ENCODE peak calls at places on chromosomes 13 and 19, in nine cellular contexts. One of them, this sample, is unnamed.

GRCh38 chr13:44373601-44374347 is at the start of gene SERP2:
- DNase-seq in stimulated activated CD8-positive, alpha-beta memory T cell treated with anti-CD3 and anti-CD28 coated beads, Interleukin-7, amount 100 ng/mL, for 48 hours: no peak
- DNase-seq in H54: no peak
- DNase-seq in T-helper 17 cell: no peak
- DNase-seq in endothelial cell: peak
- DNase-seq in stromal cell of bone marrow: no peak
- DNase-seq in GOT3: no peak
- DNase-seq in RWPE1: no peak
- DNase-seq in astrocyte of the hippocampus: peak
- DNase-seq in this sample: no peak

GRCh38 chr19:10288662-10289166 is 1.0 kb upstream of the ICAM5 start:
- DNase-seq in GOT3: no peak
- DNase-seq in RWPE1: peak
- DNase-seq in stimulated activated CD8-positive, alpha-beta memory T cell treated with anti-CD3 and anti-CD28 coated beads, Interleukin-7, amount 100 ng/mL, for 48 hours: no peak
- DNase-seq in astrocyte of the hippocampus: peak
- DNase-seq in stromal cell of bone marrow: no peak
- DNase-seq in endothelial cell: no peak
- DNase-seq in H54: peak
- DNase-seq in T-helper 17 cell: no peak
- DNase-seq in this sample: peak

GRCh38 chr19:50214699-50215543 is 11.5 kb downstream of the MYH14 start:
- DNase-seq in RWPE1: peak
- DNase-seq in endothelial cell: no peak
- DNase-seq in astrocyte of the hippocampus: no peak
- DNase-seq in GOT3: no peak
- DNase-seq in stimulated activated CD8-positive, alpha-beta memory T cell treated with anti-CD3 and anti-CD28 coated beads, Interleukin-7, amount 100 ng/mL, for 48 hours: no peak
- DNase-seq in stromal cell of bone marrow: no peak
- DNase-seq in T-helper 17 cell: no peak
- DNase-seq in H54: no peak
- DNase-seq in this sample: no peak

GRCh38 chr13:90950134-90950533 is 397.4 kb upstream of the MIR17HG start:
- DNase-seq in H54: no peak
- DNase-seq in RWPE1: no peak
- DNase-seq in astrocyte of the hippocampus: peak
- DNase-seq in T-helper 17 cell: no peak
- DNase-seq in endothelial cell: no peak
- DNase-seq in GOT3: no peak
- DNase-seq in stromal cell of bone marrow: no peak
- DNase-seq in stimulated activated CD8-positive, alpha-beta memory T cell treated with anti-CD3 and anti-CD28 coated beads, Interleukin-7, amount 100 ng/mL, for 48 hours: no peak
- DNase-seq in this sample: no peak

GRCh38 chr13:75864718-75865117 is 228.6 kb downstream of the LMO7 start:
- DNase-seq in RWPE1: no peak
- DNase-seq in stromal cell of bone marrow: peak
- DNase-seq in GOT3: no peak
- DNase-seq in H54: no peak
- DNase-seq in endothelial cell: no peak
- DNase-seq in astrocyte of the hippocampus: no peak
- DNase-seq in T-helper 17 cell: no peak
- DNase-seq in stimulated activated CD8-positive, alpha-beta memory T cell treated with anti-CD3 and anti-CD28 coated beads, Interleukin-7, amount 100 ng/mL, for 48 hours: no peak
- DNase-seq in this sample: peak

GRCh38 chr13:93248627-93249047 is 22.0 kb downstream of the GPC6 start:
- DNase-seq in H54: peak
- DNase-seq in endothelial cell: peak
- DNase-seq in astrocyte of the hippocampus: peak
- DNase-seq in GOT3: no peak
- DNase-seq in stromal cell of bone marrow: no peak
- DNase-seq in RWPE1: no peak
- DNase-seq in T-helper 17 cell: no peak
- DNase-seq in stimulated activated CD8-positive, alpha-beta memory T cell treated with anti-CD3 and anti-CD28 coated beads, Interleukin-7, amount 100 ng/mL, for 48 hours: no peak
- DNase-seq in this sample: peak

GRCh38 chr13:80923907-80924306 is 583.0 kb upstream of the SPRY2 start:
- DNase-seq in astrocyte of the hippocampus: no peak
- DNase-seq in stimulated activated CD8-positive, alpha-beta memory T cell treated with anti-CD3 and anti-CD28 coated beads, Interleukin-7, amount 100 ng/mL, for 48 hours: no peak
- DNase-seq in RWPE1: no peak
- DNase-seq in stromal cell of bone marrow: no peak
- DNase-seq in GOT3: no peak
- DNase-seq in endothelial cell: no peak
- DNase-seq in T-helper 17 cell: no peak
- DNase-seq in H54: no peak
- DNase-seq in this sample: peak

GRCh38 chr19:30131246-30131645 is 189.2 kb downstream of the URI1 start:
- DNase-seq in stromal cell of bone marrow: no peak
- DNase-seq in H54: no peak
- DNase-seq in GOT3: no peak
- DNase-seq in astrocyte of the hippocampus: no peak
- DNase-seq in endothelial cell: no peak
- DNase-seq in RWPE1: no peak
- DNase-seq in T-helper 17 cell: no peak
- DNase-seq in stimulated activated CD8-positive, alpha-beta memory T cell treated with anti-CD3 and anti-CD28 coated beads, Interleukin-7, amount 100 ng/mL, for 48 hours: no peak
- DNase-seq in this sample: no peak

GRCh38 chr19:50315773-50316448 is 13.3 kb downstream of the KCNC3 start:
- DNase-seq in astrocyte of the hippocampus: peak
- DNase-seq in T-helper 17 cell: no peak
- DNase-seq in H54: peak
- DNase-seq in stromal cell of bone marrow: no peak
- DNase-seq in endothelial cell: no peak
- DNase-seq in GOT3: no peak
- DNase-seq in stimulated activated CD8-positive, alpha-beta memory T cell treated with anti-CD3 and anti-CD28 coated beads, Interleukin-7, amount 100 ng/mL, for 48 hours: no peak
- DNase-seq in RWPE1: no peak
- DNase-seq in this sample: no peak

GRCh38 chr19:31054430-31054829 is 294.8 kb downstream of the TSHZ3 start:
- DNase-seq in endothelial cell: peak
- DNase-seq in astrocyte of the hippocampus: peak
- DNase-seq in stimulated activated CD8-positive, alpha-beta memory T cell treated with anti-CD3 and anti-CD28 coated beads, Interleukin-7, amount 100 ng/mL, for 48 hours: no peak
- DNase-seq in T-helper 17 cell: peak
- DNase-seq in RWPE1: peak
- DNase-seq in stromal cell of bone marrow: peak
- DNase-seq in H54: peak
- DNase-seq in GOT3: no peak
- DNase-seq in this sample: peak

GRCh38 chr13:96730676-96731075 is 263.6 kb downstream of the OXGR1 start:
- DNase-seq in endothelial cell: no peak
- DNase-seq in H54: no peak
- DNase-seq in stromal cell of bone marrow: no peak
- DNase-seq in astrocyte of the hippocampus: no peak
- DNase-seq in RWPE1: no peak
- DNase-seq in stimulated activated CD8-positive, alpha-beta memory T cell treated with anti-CD3 and anti-CD28 coated beads, Interleukin-7, amount 100 ng/mL, for 48 hours: no peak
- DNase-seq in T-helper 17 cell: no peak
- DNase-seq in GOT3: no peak
- DNase-seq in this sample: no peak

GRCh38 chr13:29503041-29503837 is 92.2 kb downstream of the SLC7A1 start:
- DNase-seq in GOT3: no peak
- DNase-seq in stimulated activated CD8-positive, alpha-beta memory T cell treated with anti-CD3 and anti-CD28 coated beads, Interleukin-7, amount 100 ng/mL, for 48 hours: no peak
- DNase-seq in T-helper 17 cell: no peak
- DNase-seq in endothelial cell: peak
- DNase-seq in stromal cell of bone marrow: no peak
- DNase-seq in astrocyte of the hippocampus: peak
- DNase-seq in H54: no peak
- DNase-seq in RWPE1: no peak
- DNase-seq in this sample: no peak

GRCh38 chr13:46184277-46184699 is 2.3 kb upstream of the LCP1 start:
- DNase-seq in stimulated activated CD8-positive, alpha-beta memory T cell treated with anti-CD3 and anti-CD28 coated beads, Interleukin-7, amount 100 ng/mL, for 48 hours: no peak
- DNase-seq in H54: peak
- DNase-seq in endothelial cell: peak
- DNase-seq in GOT3: no peak
- DNase-seq in RWPE1: no peak
- DNase-seq in astrocyte of the hippocampus: no peak
- DNase-seq in stromal cell of bone marrow: no peak
- DNase-seq in T-helper 17 cell: peak
- DNase-seq in this sample: peak

GRCh38 chr13:79225487-79226232 is 180.4 kb downstream of the RBM26 start:
- DNase-seq in astrocyte of the hippocampus: peak
- DNase-seq in stimulated activated CD8-positive, alpha-beta memory T cell treated with anti-CD3 and anti-CD28 coated beads, Interleukin-7, amount 100 ng/mL, for 48 hours: no peak
- DNase-seq in T-helper 17 cell: no peak
- DNase-seq in H54: no peak
- DNase-seq in endothelial cell: no peak
- DNase-seq in stromal cell of bone marrow: peak
- DNase-seq in GOT3: no peak
- DNase-seq in RWPE1: peak
- DNase-seq in this sample: peak

GRCh38 chr13:93723316-93723715 is 496.7 kb downstream of the GPC6 start:
- DNase-seq in RWPE1: no peak
- DNase-seq in GOT3: no peak
- DNase-seq in endothelial cell: no peak
- DNase-seq in H54: no peak
- DNase-seq in T-helper 17 cell: no peak
- DNase-seq in stimulated activated CD8-positive, alpha-beta memory T cell treated with anti-CD3 and anti-CD28 coated beads, Interleukin-7, amount 100 ng/mL, for 48 hours: no peak
- DNase-seq in astrocyte of the hippocampus: no peak
- DNase-seq in stromal cell of bone marrow: no peak
- DNase-seq in this sample: peak

GRCh38 chr13:74662895-74663294 is 528.7 kb upstream of the KLF12 start:
- DNase-seq in stromal cell of bone marrow: no peak
- DNase-seq in GOT3: no peak
- DNase-seq in endothelial cell: no peak
- DNase-seq in T-helper 17 cell: no peak
- DNase-seq in astrocyte of the hippocampus: no peak
- DNase-seq in stimulated activated CD8-positive, alpha-beta memory T cell treated with anti-CD3 and anti-CD28 coated beads, Interleukin-7, amount 100 ng/mL, for 48 hours: no peak
- DNase-seq in RWPE1: no peak
- DNase-seq in H54: no peak
- DNase-seq in this sample: no peak

GRCh38 chr13:100175803-100176182 is 86.9 kb downstream of the PCCA start:
- DNase-seq in endothelial cell: no peak
- DNase-seq in stimulated activated CD8-positive, alpha-beta memory T cell treated with anti-CD3 and anti-CD28 coated beads, Interleukin-7, amount 100 ng/mL, for 48 hours: no peak
- DNase-seq in astrocyte of the hippocampus: peak
- DNase-seq in H54: no peak
- DNase-seq in RWPE1: no peak
- DNase-seq in stromal cell of bone marrow: no peak
- DNase-seq in T-helper 17 cell: no peak
- DNase-seq in GOT3: no peak
- DNase-seq in this sample: no peak

GRCh38 chr13:42658019-42658418 is 84.1 kb downstream of the TNFSF11 start:
- DNase-seq in stimulated activated CD8-positive, alpha-beta memory T cell treated with anti-CD3 and anti-CD28 coated beads, Interleukin-7, amount 100 ng/mL, for 48 hours: no peak
- DNase-seq in endothelial cell: no peak
- DNase-seq in RWPE1: no peak
- DNase-seq in GOT3: no peak
- DNase-seq in stromal cell of bone marrow: no peak
- DNase-seq in T-helper 17 cell: no peak
- DNase-seq in H54: no peak
- DNase-seq in astrocyte of the hippocampus: no peak
- DNase-seq in this sample: no peak

GRCh38 chr13:25501231-25501630 is 129.5 kb downstream of the ATP8A2 start:
- DNase-seq in H54: no peak
- DNase-seq in astrocyte of the hippocampus: no peak
- DNase-seq in stimulated activated CD8-positive, alpha-beta memory T cell treated with anti-CD3 and anti-CD28 coated beads, Interleukin-7, amount 100 ng/mL, for 48 hours: no peak
- DNase-seq in endothelial cell: no peak
- DNase-seq in stromal cell of bone marrow: no peak
- DNase-seq in T-helper 17 cell: no peak
- DNase-seq in GOT3: no peak
- DNase-seq in RWPE1: no peak
- DNase-seq in this sample: no peak

GRCh38 chr13:51629711-51630575 is 45.7 kb downstream of the WDFY2 start:
- DNase-seq in astrocyte of the hippocampus: no peak
- DNase-seq in GOT3: no peak
- DNase-seq in endothelial cell: no peak
- DNase-seq in stimulated activated CD8-positive, alpha-beta memory T cell treated with anti-CD3 and anti-CD28 coated beads, Interleukin-7, amount 100 ng/mL, for 48 hours: no peak
- DNase-seq in RWPE1: no peak
- DNase-seq in T-helper 17 cell: no peak
- DNase-seq in H54: no peak
- DNase-seq in stromal cell of bone marrow: no peak
- DNase-seq in this sample: no peak

GRCh38 chr19:4140237-4140711 is 13.2 kb upstream of the CREB3L3 start:
- DNase-seq in H54: peak
- DNase-seq in stimulated activated CD8-positive, alpha-beta memory T cell treated with anti-CD3 and anti-CD28 coated beads, Interleukin-7, amount 100 ng/mL, for 48 hours: no peak
- DNase-seq in stromal cell of bone marrow: peak
- DNase-seq in T-helper 17 cell: no peak
- DNase-seq in RWPE1: peak
- DNase-seq in astrocyte of the hippocampus: peak
- DNase-seq in endothelial cell: peak
- DNase-seq in GOT3: no peak
- DNase-seq in this sample: peak

GRCh38 chr13:20702530-20702929 is 969 bp upstream of the IL17D start:
- DNase-seq in GOT3: no peak
- DNase-seq in stromal cell of bone marrow: no peak
- DNase-seq in RWPE1: no peak
- DNase-seq in H54: no peak
- DNase-seq in astrocyte of the hippocampus: peak
- DNase-seq in stimulated activated CD8-positive, alpha-beta memory T cell treated with anti-CD3 and anti-CD28 coated beads, Interleukin-7, amount 100 ng/mL, for 48 hours: no peak
- DNase-seq in endothelial cell: no peak
- DNase-seq in T-helper 17 cell: no peak
- DNase-seq in this sample: no peak

GRCh38 chr13:113981201-113981605 is 7.3 kb upstream of the C13orf46 start:
- DNase-seq in GOT3: no peak
- DNase-seq in stromal cell of bone marrow: no peak
- DNase-seq in stimulated activated CD8-positive, alpha-beta memory T cell treated with anti-CD3 and anti-CD28 coated beads, Interleukin-7, amount 100 ng/mL, for 48 hours: no peak
- DNase-seq in endothelial cell: no peak
- DNase-seq in H54: peak
- DNase-seq in astrocyte of the hippocampus: peak
- DNase-seq in RWPE1: peak
- DNase-seq in T-helper 17 cell: no peak
- DNase-seq in this sample: peak

GRCh38 chr19:45784096-45784495 is 1.8 kb upstream of the DMPK start:
- DNase-seq in stimulated activated CD8-positive, alpha-beta memory T cell treated with anti-CD3 and anti-CD28 coated beads, Interleukin-7, amount 100 ng/mL, for 48 hours: no peak
- DNase-seq in GOT3: no peak
- DNase-seq in endothelial cell: no peak
- DNase-seq in stromal cell of bone marrow: no peak
- DNase-seq in T-helper 17 cell: no peak
- DNase-seq in RWPE1: no peak
- DNase-seq in H54: no peak
- DNase-seq in astrocyte of the hippocampus: no peak
- DNase-seq in this sample: no peak

GRCh38 chr13:46469064-46469463 is 82.0 kb upstream of the RUBCNL start:
- DNase-seq in stromal cell of bone marrow: peak
- DNase-seq in GOT3: no peak
- DNase-seq in H54: no peak
- DNase-seq in stimulated activated CD8-positive, alpha-beta memory T cell treated with anti-CD3 and anti-CD28 coated beads, Interleukin-7, amount 100 ng/mL, for 48 hours: no peak
- DNase-seq in astrocyte of the hippocampus: no peak
- DNase-seq in RWPE1: no peak
- DNase-seq in T-helper 17 cell: no peak
- DNase-seq in endothelial cell: no peak
- DNase-seq in this sample: peak

GRCh38 chr19:41332468-41332867 is 21.3 kb downstream of the TGFB1 start:
- DNase-seq in stromal cell of bone marrow: no peak
- DNase-seq in astrocyte of the hippocampus: no peak
- DNase-seq in T-helper 17 cell: no peak
- DNase-seq in RWPE1: no peak
- DNase-seq in H54: no peak
- DNase-seq in GOT3: no peak
- DNase-seq in stimulated activated CD8-positive, alpha-beta memory T cell treated with anti-CD3 and anti-CD28 coated beads, Interleukin-7, amount 100 ng/mL, for 48 hours: no peak
- DNase-seq in endothelial cell: no peak
- DNase-seq in this sample: no peak

GRCh38 chr13:112605531-112605990 is 17.6 kb upstream of the TUBGCP3 start:
- DNase-seq in stromal cell of bone marrow: no peak
- DNase-seq in RWPE1: no peak
- DNase-seq in endothelial cell: no peak
- DNase-seq in astrocyte of the hippocampus: no peak
- DNase-seq in stimulated activated CD8-positive, alpha-beta memory T cell treated with anti-CD3 and anti-CD28 coated beads, Interleukin-7, amount 100 ng/mL, for 48 hours: no peak
- DNase-seq in T-helper 17 cell: no peak
- DNase-seq in GOT3: no peak
- DNase-seq in H54: no peak
- DNase-seq in this sample: no peak

GRCh38 chr19:44725684-44726083 is 22.8 kb upstream of the BCL3 start:
- DNase-seq in H54: no peak
- DNase-seq in GOT3: no peak
- DNase-seq in RWPE1: no peak
- DNase-seq in stromal cell of bone marrow: no peak
- DNase-seq in stimulated activated CD8-positive, alpha-beta memory T cell treated with anti-CD3 and anti-CD28 coated beads, Interleukin-7, amount 100 ng/mL, for 48 hours: no peak
- DNase-seq in T-helper 17 cell: no peak
- DNase-seq in astrocyte of the hippocampus: no peak
- DNase-seq in endothelial cell: no peak
- DNase-seq in this sample: no peak

GRCh38 chr13:112664501-112665203 is 25.2 kb upstream of the ATP11A start:
- DNase-seq in GOT3: no peak
- DNase-seq in T-helper 17 cell: no peak
- DNase-seq in endothelial cell: no peak
- DNase-seq in RWPE1: no peak
- DNase-seq in H54: no peak
- DNase-seq in astrocyte of the hippocampus: no peak
- DNase-seq in stimulated activated CD8-positive, alpha-beta memory T cell treated with anti-CD3 and anti-CD28 coated beads, Interleukin-7, amount 100 ng/mL, for 48 hours: no peak
- DNase-seq in stromal cell of bone marrow: no peak
- DNase-seq in this sample: peak

GRCh38 chr13:26305676-26306075 is 51.7 kb downstream of the CDK8 start:
- DNase-seq in H54: no peak
- DNase-seq in endothelial cell: no peak
- DNase-seq in T-helper 17 cell: no peak
- DNase-seq in GOT3: no peak
- DNase-seq in astrocyte of the hippocampus: no peak
- DNase-seq in stimulated activated CD8-positive, alpha-beta memory T cell treated with anti-CD3 and anti-CD28 coated beads, Interleukin-7, amount 100 ng/mL, for 48 hours: no peak
- DNase-seq in RWPE1: no peak
- DNase-seq in stromal cell of bone marrow: no peak
- DNase-seq in this sample: no peak